ENCODE peak calls at places on chromosomes 5 and 9, in six cellular contexts. C, X, J, B, L and T are unnamed samples.

GRCh38 chr9:133888048-133888778 is 103.9 kb downstream of the VAV2 start:
- DNase-seq in C (peak; percentile 83), B (no peak), X (no peak), L (no peak), J (no peak), T (no peak)

GRCh38 chr9:134592018-134592818 is 49.4 kb upstream of the COL5A1 start:
- DNase-seq in X (no peak), J (no peak), B (peak; percentile 41), C (peak; percentile 14), L (no peak), T (no peak)

GRCh38 chr9:22114956-22115355 is 105.9 kb upstream of the CDKN2B start:
- DNase-seq in L (no peak), B (no peak), J (no peak), X (no peak), C (no peak), T (no peak)

GRCh38 chr9:134689320-134690181 is 47.9 kb downstream of the COL5A1 start:
- DNase-seq in X (peak; percentile 59), J (peak; percentile 21), C (peak; percentile 10), B (peak; percentile 74), L (no peak), T (peak; percentile 84)

GRCh38 chr5:25892251-25892650 is 1146.1 kb downstream of the CDH9 start:
- DNase-seq in B (no peak), C (no peak), J (no peak), X (no peak), L (no peak), T (no peak)

GRCh38 chr5:135107101-135107500 is 73.1 kb upstream of the PITX1 start:
- DNase-seq in L (no peak), J (no peak), X (no peak), B (no peak), C (no peak), T (no peak)

GRCh38 chr5:56817306-56817986 is 2.1 kb downstream of the MAP3K1 start:
- DNase-seq in X (no peak), J (no peak), L (no peak), C (no peak), B (no peak), T (no peak)

GRCh38 chr9:83707518-83707767 is 315 bp downstream of the UBQLN1 start:
- DNase-seq in B (no peak), L (no peak), J (no peak), X (no peak), C (no peak), T (no peak)

DNA sequence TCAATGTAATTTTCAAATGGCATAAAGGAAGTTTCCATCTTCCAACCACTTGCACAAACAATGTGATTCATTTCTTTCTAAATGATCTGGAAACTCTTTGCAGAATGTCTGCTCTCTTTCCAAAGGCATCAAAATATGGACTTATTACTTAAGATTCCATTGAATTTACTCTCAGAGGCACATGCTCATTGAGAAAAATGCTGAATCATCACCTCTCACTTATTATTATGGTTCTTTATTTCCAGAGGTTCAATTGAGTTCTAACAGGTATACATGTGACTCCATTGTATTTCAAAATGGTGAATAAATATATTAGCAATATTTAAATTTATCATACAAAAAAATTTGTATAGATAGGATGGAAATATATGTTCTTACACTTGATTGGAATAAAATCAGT is 1140.6 kb downstream of the EFNA5 start:
- DNase-seq in L (no peak), B (no peak), J (no peak), C (no peak), X (no peak), T (no peak)
- TF ChIP-seq CTCF in L (no peak), B (no peak), J (no peak), C (no peak), X (no peak), T (no peak)

GRCh38 chr9:97632406-97632991 is 669 bp downstream of the TSTD2 start:
- DNase-seq in J (peak; percentile 17), X (peak; percentile 82), L (no peak), C (no peak), B (no peak), T (peak; percentile 53)

GRCh38 chr9:97636903-97637302 is 3.3 kb downstream of the NCBP1 start:
- DNase-seq in L (no peak), C (no peak), J (no peak), B (no peak), X (no peak), T (no peak)

GRCh38 chr9:97635026-97635425 is 1.4 kb downstream of the NCBP1 start:
- DNase-seq in X (no peak), C (no peak), J (no peak), B (no peak), L (no peak), T (no peak)

GRCh38 chr9:97632992-97633858 is at the start of the genes NCBP1 and TSTD2:
- DNase-seq in X (peak; percentile 98), J (peak; percentile 84), L (peak; percentile 92), C (peak; percentile 95), B (peak; percentile 94), T (peak; percentile 94)

GRCh38 chr9:97633859-97634485 is 351 bp downstream of the NCBP1 start:
- DNase-seq in L (no peak), J (no peak), C (peak; percentile 3), X (peak; percentile 31), B (no peak), T (no peak)
- TF ChIP-seq CREB1 in L (no peak), J (no peak), C (no peak), X (no peak), B (no peak), T (peak; percentile 73)

GRCh38 chr9:81678088-81678487 is 11.3 kb downstream of the TLE1 start:
- DNase-seq in C (no peak), B (no peak), L (no peak), J (no peak), X (no peak), T (no peak)

GRCh38 chr9:81669011-81669739 is 20.2 kb downstream of the TLE1 start:
- DNase-seq in C (no peak), X (no peak), L (no peak), B (no peak), J (no peak), T (no peak)

GRCh38 chr9:81671880-81672280 is 17.5 kb downstream of the TLE1 start:
- DNase-seq in X (no peak), J (no peak), L (no peak), B (no peak), C (no peak), T (no peak)

GRCh38 chr9:81673310-81673709 is 16.0 kb downstream of the TLE1 start:
- DNase-seq in B (no peak), J (no peak), X (peak; percentile 79), C (no peak), L (no peak), T (peak; percentile 58)
- TF ChIP-seq CTCF in B (no peak), J (peak; percentile 37), X (peak; percentile 71), C (no peak), L (no peak), T (peak; percentile 23)

GRCh38 chr5:38666668-38667498 is 110.4 kb upstream of the LIFR start:
- DNase-seq in B (peak; percentile 64), J (no peak), L (no peak), X (peak; percentile 48), C (peak; percentile 25), T (peak; percentile 52)
- TF ChIP-seq CREB1 in B (no peak), J (no peak), L (no peak), X (no peak), C (no peak), T (no peak)

GRCh38 chr5:32720295-32720694 is 9.2 kb downstream of the NPR3 start:
- DNase-seq in J (no peak), X (no peak), L (no peak), C (no peak), B (no peak), T (no peak)

GRCh38 chr5:32722957-32723356 is 11.8 kb downstream of the NPR3 start:
- DNase-seq in J (no peak), C (no peak), X (no peak), L (no peak), B (no peak), T (no peak)

GRCh38 chr5:32724526-32724925 is 13.4 kb downstream of the NPR3 start:
- DNase-seq in J (no peak), C (no peak), X (no peak), L (no peak), B (no peak), T (no peak)

GRCh38 chr5:32725994-32726659 is 15.0 kb downstream of the NPR3 start:
- DNase-seq in X (no peak), L (no peak), B (no peak), J (no peak), C (no peak), T (no peak)
- TF ChIP-seq CTCF in X (no peak), L (no peak), B (no peak), J (no peak), C (no peak), T (no peak)

GRCh38 chr9:130030821-130031481 is 12.0 kb downstream of the FNBP1 start:
- DNase-seq in C (peak; percentile 28), B (no peak), J (no peak), L (no peak), X (no peak), T (no peak)

GRCh38 chr9:130036099-130036498 is 6.9 kb downstream of the FNBP1 start:
- DNase-seq in X (no peak), C (no peak), B (no peak), L (no peak), J (no peak), T (no peak)

GRCh38 chr9:130039504-130040147 is 3.4 kb downstream of the FNBP1 start:
- DNase-seq in L (peak; percentile 75), X (peak; percentile 30), C (no peak), J (no peak), B (no peak), T (no peak)

GRCh38 chr9:130029591-130029990 is 13.4 kb downstream of the FNBP1 start:
- DNase-seq in J (no peak), B (no peak), C (no peak), L (no peak), X (no peak), T (no peak)

GRCh38 chr9:130034570-130034969 is 8.4 kb downstream of the FNBP1 start:
- DNase-seq in L (no peak), J (no peak), X (no peak), C (no peak), B (no peak), T (no peak)
- TF ChIP-seq CREB1 in L (no peak), J (no peak), X (no peak), C (no peak), B (no peak), T (no peak)

DNA sequence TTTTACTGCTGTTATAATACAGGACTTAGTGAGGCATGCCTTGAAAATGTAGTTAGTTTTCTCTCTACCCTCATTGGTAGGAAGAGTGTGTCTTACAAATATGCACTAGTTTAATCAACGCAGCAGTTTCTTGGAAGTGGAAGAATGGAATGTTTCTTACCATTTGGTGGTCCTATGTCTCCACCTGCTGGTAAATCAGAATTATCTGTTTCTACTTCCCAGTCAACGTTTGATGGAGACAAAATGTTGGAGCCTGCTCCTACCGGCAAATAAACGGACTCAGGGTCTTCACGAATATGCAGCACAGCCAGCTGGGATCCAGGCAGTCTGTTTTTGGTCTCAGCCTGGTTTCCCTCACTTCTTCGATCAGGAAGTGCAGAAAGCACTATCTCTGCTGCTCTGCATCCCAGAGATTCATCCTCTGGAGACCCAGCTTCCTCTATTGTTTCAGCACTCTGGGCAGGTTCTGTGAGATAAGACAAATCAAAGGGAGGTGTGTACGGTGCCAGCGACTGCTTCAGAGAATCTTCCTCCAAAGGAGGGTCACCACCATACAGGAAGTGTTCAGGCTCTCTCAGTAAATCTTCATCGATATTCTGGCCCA is 59.5 kb upstream of the PCA3 start:
- DNase-seq in X (peak; percentile 88), B (peak; percentile 29), C (peak; percentile 58), J (peak; percentile 7), L (peak; percentile 20), T (no peak)
- TF ChIP-seq CTCF in X (peak; percentile 86), B (peak; percentile 57), C (peak; percentile 85), J (no peak), L (peak; percentile 56), T (peak; percentile 54)

GRCh38 chr9:27468000-27468399 is 56.1 kb upstream of the IFNK start:
- DNase-seq in J (no peak), L (no peak), B (no peak), X (no peak), C (no peak), T (no peak)
- TF ChIP-seq CREB1 in J (no peak), L (no peak), B (no peak), X (no peak), C (no peak), T (no peak)